ENCODE peak calls at places on chromosomes 6 and 20, in ten cellular contexts. H is IMR-90, A is GM12878, C is lower lobe of right lung, U is WTC11, Z is heart left ventricle, P is RWPE2, G is activated B cell treated with CpG ODN at 0.5 μM for 24 hours, F is A549, K is GM23338. O is an unnamed sample.

GRCh38 chr6:4599924-4600323 is 176.3 kb upstream of the CDYL start:
- ATAC-seq in H (peak; percentile 60), A (no peak), C (no peak), U (no peak), Z (peak; percentile 89), P (peak; percentile 90), G (no peak), F (no peak), K (no peak), O (no peak)

GRCh38 chr6:89888871-89889270 is 5.4 kb upstream of the GJA10 start:
- ATAC-seq in H (no peak), A (no peak), C (no peak), U (no peak), Z (no peak), P (peak; percentile 48), G (no peak), F (no peak), K (no peak), O (no peak)

GRCh38 chr6:138914701-138915100 is 73.4 kb downstream of the REPS1 start:
- ATAC-seq in H (no peak), A (peak; percentile 7), C (no peak), U (no peak), Z (no peak), P (peak; percentile 79), G (no peak), F (no peak), K (no peak), O (no peak)

GRCh38 chr6:18328549-18328922 is 58.6 kb upstream of the RNF144B start:
- ATAC-seq in H (no peak), A (peak; percentile 29), C (no peak), U (no peak), Z (peak; percentile 21), P (no peak), G (peak; percentile 19), F (no peak), K (no peak), O (no peak)

GRCh38 chr6:99030915-99031314 is 83.2 kb upstream of the FBXL4 start:
- ATAC-seq in H (no peak), A (no peak), C (no peak), U (no peak), Z (no peak), P (no peak), G (no peak), F (no peak), K (peak; percentile 60), O (no peak)

GRCh38 chr20:63167026-63167917 is 48.7 kb downstream of the YTHDF1 start:
- ATAC-seq in H (no peak), A (no peak), C (no peak), U (no peak), Z (no peak), P (peak; percentile 26), G (no peak), F (peak; percentile 49), K (peak; percentile 53), O (no peak)

GRCh38 chr6:144597511-144597910 is 312.4 kb downstream of the UTRN start:
- ATAC-seq in H (no peak), A (no peak), C (no peak), U (no peak), Z (no peak), P (no peak), G (no peak), F (no peak), K (no peak), O (no peak)

GRCh38 chr6:6878921-6879585 is 228.7 kb upstream of the RREB1 start:
- ATAC-seq in H (peak; percentile 56), A (peak; percentile 73), C (peak; percentile 56), U (no peak), Z (no peak), P (peak; percentile 66), G (no peak), F (peak; percentile 48), K (no peak), O (no peak)

GRCh38 chr20:1735417-1736089 is 78.0 kb upstream of the SIRPG start:
- ATAC-seq in H (no peak), A (no peak), C (peak; percentile 37), U (no peak), Z (no peak), P (no peak), G (no peak), F (no peak), K (no peak), O (no peak)

GRCh38 chr20:62359491-62360121 is 7.5 kb downstream of the LAMA5 start:
- ATAC-seq in H (no peak), A (no peak), C (peak; percentile 0), U (no peak), Z (peak; percentile 49), P (peak; percentile 9), G (no peak), F (peak; percentile 6), K (no peak), O (peak; percentile 46)

GRCh38 chr6:11810039-11810541 is 31.5 kb upstream of the ADTRP start:
- ATAC-seq in H (peak; percentile 76), A (no peak), C (peak; percentile 91), U (no peak), Z (peak; percentile 95), P (peak; percentile 84), G (no peak), F (peak; percentile 95), K (no peak), O (peak; percentile 72)

GRCh38 chr6:80185492-80185891 is 79.0 kb downstream of the BCKDHB start:
- ATAC-seq in H (no peak), A (no peak), C (no peak), U (peak; percentile 70), Z (no peak), P (no peak), G (no peak), F (no peak), K (peak; percentile 36), O (no peak)

GRCh38 chr6:108699290-108700041 is 138.7 kb downstream of the FOXO3 start:
- ATAC-seq in H (no peak), A (no peak), C (peak; percentile 27), U (peak; percentile 58), Z (peak; percentile 72), P (no peak), G (no peak), F (no peak), K (peak; percentile 60), O (no peak)

GRCh38 chr6:167452338-167453081 is 127.6 kb downstream of the TTLL2 start:
- ATAC-seq in H (no peak), A (no peak), C (no peak), U (no peak), Z (no peak), P (peak; percentile 29), G (no peak), F (peak; percentile 24), K (no peak), O (no peak)

DNA sequence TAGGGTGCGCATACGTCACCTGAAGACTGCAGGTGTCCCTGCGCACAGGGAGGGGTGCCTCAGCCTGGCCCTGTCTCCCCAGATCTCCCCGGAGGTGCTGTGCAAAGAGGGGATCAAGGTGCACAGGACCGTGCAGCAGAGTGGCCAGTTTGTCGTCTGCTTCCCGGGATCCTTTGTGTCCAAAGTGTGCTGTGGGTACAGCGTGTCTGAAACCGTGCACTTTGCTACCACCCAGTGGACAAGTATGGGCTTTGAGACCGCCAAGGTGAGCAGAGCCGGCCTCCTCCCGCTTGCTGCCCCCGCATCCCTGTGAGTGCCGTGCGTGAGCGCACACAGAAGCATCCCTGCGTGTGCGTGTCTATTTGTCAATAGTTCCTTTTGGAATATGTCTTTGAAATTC is 150.7 kb downstream of the DTNBP1 start:
- ATAC-seq in H (no peak), A (peak; percentile 13), C (no peak), U (no peak), Z (peak; percentile 76), P (no peak), G (no peak), F (peak; percentile 67), K (peak; percentile 3), O (no peak)
- TF ChIP-seq CTCF in H (no peak), A (no peak), C (no peak), U (no peak), Z (peak; percentile 29), P (no peak), G (no peak), F (peak; percentile 14), K (peak; percentile 23), O (no peak)

GRCh38 chr20:16007978-16008377 is 565.3 kb downstream of the KIF16B start:
- ATAC-seq in H (no peak), A (no peak), C (no peak), U (peak; percentile 20), Z (no peak), P (no peak), G (no peak), F (no peak), K (no peak), O (no peak)
- TF ChIP-seq CTCF in H (no peak), A (no peak), C (no peak), U (peak; percentile 31), Z (no peak), P (no peak), G (no peak), F (no peak), K (peak; percentile 58), O (no peak)

DNA sequence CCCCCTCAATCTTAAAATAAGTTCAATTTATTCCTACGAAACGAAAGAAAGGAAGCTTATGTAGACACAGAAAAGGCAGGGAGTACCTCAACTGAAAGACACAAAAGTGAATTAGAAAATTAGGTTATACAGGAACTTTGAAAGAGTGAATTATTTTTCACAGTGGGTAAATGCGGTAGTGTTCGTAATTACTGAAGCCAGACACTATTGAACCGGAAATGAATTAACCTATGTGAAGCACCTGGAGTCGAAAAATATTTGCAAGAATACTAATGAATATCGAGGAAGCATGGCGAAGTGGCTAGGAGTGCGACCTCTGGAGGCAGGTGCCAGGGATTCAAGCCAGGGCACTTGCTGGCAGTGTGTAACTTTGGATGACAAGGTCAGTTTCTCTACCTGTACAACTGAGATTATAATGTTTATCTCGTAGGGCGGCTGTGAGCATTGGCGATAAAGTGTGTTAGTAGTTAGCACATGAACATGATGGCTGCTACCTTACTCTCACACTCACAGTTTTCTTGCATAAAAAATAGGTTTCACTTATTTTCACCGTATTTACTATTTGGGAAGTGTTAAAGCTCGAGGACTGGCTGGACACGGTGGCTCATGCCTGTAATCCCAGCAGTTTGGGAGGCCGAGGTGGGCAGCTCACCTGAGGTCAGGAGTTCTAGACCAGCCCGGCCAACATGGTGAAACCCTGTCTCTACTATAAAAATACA is 542 bp upstream of the SLC18B1 start:
- ATAC-seq in H (peak; percentile 71), A (peak; percentile 94), C (peak; percentile 95), U (peak; percentile 90), Z (peak; percentile 88), P (peak; percentile 88), G (peak; percentile 76), F (no peak), K (peak; percentile 93), O (peak; percentile 73)
- TF ChIP-seq CTCF in H (peak; percentile 75), A (peak; percentile 85), C (peak; percentile 81), U (peak; percentile 17), Z (peak; percentile 50), P (no peak), G (no peak), F (peak; percentile 70), K (peak; percentile 91), O (peak; percentile 36)

DNA sequence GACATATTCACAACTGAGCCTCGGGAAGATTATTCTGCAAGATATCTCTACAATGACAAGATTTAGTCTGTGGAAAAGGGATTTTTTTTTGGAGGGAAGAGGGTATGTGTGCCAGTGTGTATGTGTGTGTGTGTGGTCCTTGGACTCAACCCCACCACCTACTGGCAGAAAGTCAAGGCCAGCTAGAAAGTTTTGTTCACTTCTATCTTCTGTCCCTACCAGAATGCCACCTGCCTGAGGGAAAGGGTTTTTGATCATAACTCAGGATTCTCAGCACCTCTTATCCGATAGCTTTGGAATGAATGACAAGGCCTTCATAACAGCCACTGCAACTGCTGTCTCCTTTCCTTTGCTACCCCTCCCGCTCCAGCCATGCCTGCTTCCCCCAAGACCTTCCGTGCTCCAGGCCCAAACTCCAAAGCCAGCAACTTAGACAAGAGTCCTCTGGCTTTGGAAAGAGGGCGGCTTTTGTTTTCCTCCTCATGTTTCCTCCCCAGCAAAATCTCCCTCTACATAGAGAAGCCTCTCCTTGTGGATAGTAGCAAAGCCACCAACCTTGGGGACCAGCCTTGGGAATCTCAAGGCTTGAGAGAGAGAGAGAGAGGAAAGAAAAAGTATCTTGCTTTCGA is 18.6 kb downstream of the BTN3A1 start:
- ATAC-seq in H (peak; percentile 27), A (peak; percentile 69), C (peak; percentile 47), U (peak; percentile 38), Z (peak; percentile 37), P (no peak), G (peak; percentile 56), F (peak; percentile 70), K (peak; percentile 69), O (peak; percentile 31)
- TF ChIP-seq CTCF in H (peak; percentile 39), A (peak; percentile 59), C (peak; percentile 33), U (no peak), Z (peak; percentile 11), P (peak; percentile 28), G (no peak), F (peak; percentile 34), K (peak; percentile 66), O (no peak)